ENCODE peak calls at places on chromosomes 4 and X, in seven cellular contexts. W is SJCRH30, B is body of pancreas, M is GM23248, G is NT2/D1, D is psoas muscle, O is HCT116. S is an unnamed sample.

GRCh38 chr4:180652533-180652932 is 1590.7 kb upstream of the TENM3 start:
- DNase-seq in O (no peak), G (no peak), D (no peak), M (no peak), B (no peak), W (no peak), S (no peak)

GRCh38 chr4:99087887-99088484 is 602 bp downstream of the ADH5 start:
- DNase-seq in G (peak; percentile 16), D (peak; percentile 86), W (peak; percentile 48), O (no peak), B (peak; percentile 61), M (peak; percentile 95), S (peak; percentile 17)

GRCh38 chr4:64200001-64200555 is 209.2 kb downstream of the TECRL start:
- DNase-seq in G (no peak), M (no peak), D (no peak), O (no peak), W (no peak), B (no peak), S (no peak)

GRCh38 chr4:76752911-76753494 is 144.9 kb downstream of the SOWAHB start:
- DNase-seq in M (peak; percentile 99), W (peak; percentile 90), B (no peak), O (peak; percentile 64), D (no peak), G (no peak), S (no peak)

GRCh38 chr4:24794916-24795665 is at the start of gene SOD3:
- DNase-seq in W (no peak), B (peak; percentile 85), D (peak; percentile 80), M (peak; percentile 92), G (peak; percentile 67), O (no peak), S (no peak)

GRCh38 chr4:19739101-19739651 is 512.5 kb upstream of the SLIT2 start:
- DNase-seq in B (no peak), D (no peak), M (peak; percentile 71), W (peak; percentile 83), G (no peak), O (peak; percentile 78), S (no peak)

GRCh38 chr4:168480991-168481588 is 798 bp upstream of the DDX60L start:
- DNase-seq in W (peak; percentile 54), D (no peak), O (peak; percentile 70), G (no peak), M (peak; percentile 86), B (peak; percentile 15), S (no peak)

GRCh38 chr4:63788271-63788670 is 621.0 kb downstream of the TECRL start:
- DNase-seq in W (no peak), O (no peak), M (no peak), D (no peak), B (no peak), G (no peak), S (no peak)

GRCh38 chr4:171954650-171955049 is 141.4 kb downstream of the GALNTL6 start:
- DNase-seq in B (no peak), O (peak; percentile 4), W (peak; percentile 2), M (no peak), D (no peak), G (no peak), S (no peak)

GRCh38 chr4:171087089-171087488 is 726.1 kb upstream of the GALNTL6 start:
- DNase-seq in D (no peak), G (no peak), O (no peak), W (no peak), M (no peak), B (no peak), S (no peak)

GRCh38 chrX:75547137-75547536 is 24.3 kb upstream of the ZDHHC15 start:
- DNase-seq in B (no peak), G (no peak), M (no peak), D (no peak), W (peak; percentile 70), O (no peak), S (no peak)

GRCh38 chrX:147899715-147900114 is 12.0 kb upstream of the FMR1 start:
- DNase-seq in G (no peak), B (no peak), O (no peak), M (no peak), W (peak; percentile 84), D (no peak), S (no peak)

GRCh38 chr4:3630136-3630933 is 98.1 kb upstream of the LRPAP1 start:
- DNase-seq in W (no peak), B (no peak), O (no peak), D (no peak), G (no peak), M (no peak), S (no peak)

GRCh38 chrX:142084611-142085010 is 120.5 kb downstream of the MAGEC2 start:
- DNase-seq in W (no peak), G (no peak), M (no peak), D (no peak), O (no peak), B (no peak), S (no peak)

GRCh38 chrX:17608898-17609297 is 128.4 kb upstream of the SCML1 start:
- DNase-seq in G (no peak), W (peak; percentile 56), D (no peak), B (peak; percentile 56), M (no peak), O (no peak), S (no peak)

GRCh38 chr4:114296126-114296525 is 302.5 kb upstream of the UGT8 start:
- DNase-seq in M (no peak), D (no peak), G (no peak), O (no peak), B (no peak), W (no peak), S (no peak)

GRCh38 chr4:88169298-88169697 is 10.9 kb upstream of the ABCG2 start:
- DNase-seq in D (no peak), W (no peak), B (no peak), O (no peak), M (no peak), G (no peak), S (no peak)

GRCh38 chrX:115232933-115233496 is 881 bp downstream of the LRCH2 start:
- DNase-seq in O (no peak), D (no peak), B (no peak), G (no peak), W (no peak), M (peak; percentile 24), S (no peak)

GRCh38 chr4:24044610-24045589 is 155.1 kb upstream of the PPARGC1A start:
- DNase-seq in M (no peak), B (no peak), O (no peak), D (no peak), W (no peak), G (no peak), S (no peak)

DNA sequence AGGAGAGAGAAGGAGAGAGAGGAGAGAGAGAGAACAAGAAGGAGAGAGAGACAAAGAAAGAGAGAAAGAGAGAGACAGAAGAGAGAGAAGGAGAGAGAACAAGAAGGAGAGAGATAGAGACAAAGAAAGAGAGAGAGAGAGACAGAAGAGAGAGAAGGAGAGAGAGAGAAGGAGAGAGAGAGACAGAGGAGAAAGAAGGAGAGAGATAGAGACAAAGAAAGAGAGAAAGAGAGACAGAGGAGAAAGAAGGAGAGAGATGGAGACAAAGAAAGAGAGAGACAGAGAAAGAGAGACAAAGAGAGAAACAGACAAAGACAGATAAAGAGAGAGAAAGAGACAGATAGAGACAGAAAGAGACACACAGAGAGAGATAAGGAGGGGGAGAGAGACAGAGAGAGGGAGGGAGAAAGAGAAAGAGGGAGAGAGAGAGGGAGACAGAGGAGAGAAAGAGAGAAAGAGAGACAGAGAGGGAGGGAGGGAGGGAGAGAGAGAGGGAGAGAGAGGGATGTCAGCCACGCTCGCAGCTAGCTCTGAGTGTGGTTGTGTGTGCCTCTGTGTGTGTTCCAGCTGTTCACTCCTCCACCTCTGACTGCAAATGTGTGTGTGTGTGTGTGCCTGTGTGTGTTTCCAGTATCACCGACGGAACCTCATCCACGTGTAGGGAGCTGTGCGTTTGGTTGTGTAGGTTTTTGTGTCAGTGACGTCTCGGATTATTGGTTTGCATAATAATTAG is 105.8 kb downstream of the CRLF2 start:
- DNase-seq in W (no peak), O (no peak), D (no peak), B (no peak), M (no peak), G (no peak), S (no peak)
- H3K9me3 ChIP-seq in W (no peaks in the 10 kb centered on the region), O (no peaks in the 10 kb centered on the region), D (no peaks in the 10 kb centered on the region), B (peaks cover 9% of the 10 kb centered on the region), M (no peaks in the 10 kb centered on the region), G (no peaks in the 10 kb centered on the region), S (peaks cover 6% of the 10 kb centered on the region)

GRCh38 chr4:110611968-110612447 is 10.9 kb downstream of the PITX2 start:
- DNase-seq in B (no peak), D (no peak), G (no peak), M (no peak), O (no peak), W (no peak), S (no peak)
- H3K9me3 ChIP-seq in B (no peaks in the 10 kb centered on the region), D (no peaks in the 10 kb centered on the region), G (no peaks in the 10 kb centered on the region), M (no peaks in the 10 kb centered on the region), O (no peaks in the 10 kb centered on the region), W (no peaks in the 10 kb centered on the region), S (peaks cover 16% of the 10 kb centered on the region)

GRCh38 chrX:127302841-127303240 is 483.3 kb downstream of the PRR32 start:
- DNase-seq in D (no peak), W (no peak), O (no peak), G (no peak), B (no peak), M (no peak), S (no peak)

GRCh38 chrX:127306262-127306661 is 486.7 kb downstream of the PRR32 start:
- DNase-seq in B (no peak), D (no peak), G (no peak), M (no peak), W (no peak), O (no peak), S (no peak)

GRCh38 chrX:127300511-127300910 is 481.0 kb downstream of the PRR32 start:
- DNase-seq in W (no peak), D (no peak), M (no peak), B (no peak), G (no peak), O (no peak), S (no peak)

DNA sequence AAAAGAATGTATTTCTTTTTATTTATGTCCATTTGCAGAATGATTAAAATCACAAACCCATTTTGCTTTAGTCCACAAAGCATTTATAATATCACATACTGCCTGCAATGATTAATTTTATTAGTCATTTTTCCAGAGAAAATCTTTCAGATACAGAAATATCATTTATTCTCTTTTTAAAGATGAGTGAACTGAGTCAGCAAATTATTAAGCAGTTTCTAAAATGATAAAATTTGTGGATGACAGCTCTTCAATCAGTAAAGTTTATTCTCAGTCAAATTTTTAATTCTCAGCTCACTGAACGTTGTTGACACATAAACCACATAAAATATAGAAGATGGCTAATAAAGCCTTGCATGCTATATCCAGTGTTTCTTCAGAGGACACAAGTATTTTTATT is 485.5 kb downstream of the PRR32 start:
- DNase-seq in W (no peak), B (no peak), D (no peak), G (no peak), O (no peak), M (no peak), S (no peak)
- H3K9me3 ChIP-seq in W (no peaks in the 10 kb centered on the region), B (no peaks in the 10 kb centered on the region), D (no peaks in the 10 kb centered on the region), G (no peaks in the 10 kb centered on the region), O (no peaks in the 10 kb centered on the region), M (no peaks in the 10 kb centered on the region), S (no peaks in the 10 kb centered on the region)

DNA sequence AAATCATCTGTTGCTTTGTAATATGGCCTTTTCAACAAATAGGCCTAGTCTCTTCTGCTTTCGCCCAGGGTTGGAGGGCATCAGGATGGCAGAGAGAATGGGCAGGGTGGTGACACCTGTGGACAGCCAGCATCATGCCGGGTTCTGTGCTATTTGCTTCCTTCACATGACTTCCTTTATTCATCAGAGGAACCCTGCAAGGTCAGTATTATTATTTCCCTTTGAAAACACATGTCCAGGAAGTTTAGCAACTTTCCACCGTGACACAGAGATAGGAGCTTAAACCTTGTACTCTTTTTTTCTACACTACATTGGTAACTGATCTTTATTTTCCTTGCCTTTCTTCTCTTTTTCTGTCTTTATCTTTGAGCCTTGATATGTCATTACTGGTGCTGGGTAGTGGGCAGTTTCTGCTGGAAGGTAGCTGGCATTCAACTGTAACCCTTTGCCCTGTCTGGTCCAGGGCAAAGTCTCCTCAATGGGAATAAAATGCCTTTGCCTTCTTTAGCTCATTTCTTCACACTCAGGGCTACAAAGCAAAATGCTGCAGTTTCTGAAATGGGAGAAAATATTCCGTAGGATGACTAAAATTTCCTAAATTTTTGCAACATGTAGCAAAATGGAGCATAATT is 5.0 kb upstream of the MGST2 start:
- DNase-seq in M (no peak), W (no peak), O (no peak), B (no peak), D (no peak), G (no peak), S (no peak)
- H3K9me3 ChIP-seq in M (no peaks in the 10 kb centered on the region), W (no peaks in the 10 kb centered on the region), O (no peaks in the 10 kb centered on the region), B (no peaks in the 10 kb centered on the region), D (no peaks in the 10 kb centered on the region), G (no peaks in the 10 kb centered on the region), S (no peaks in the 10 kb centered on the region)